ENCODE peak calls at places on chromosomes 2 and 18, in seven cellular contexts. One of them, this sample, is unnamed.

GRCh38 chr2:152560163-152560562 is 157.1 kb downstream of the PRPF40A start:
- DNase-seq in left ventricle myocardium superior: no peak
- DNase-seq in mesendoderm: no peak
- DNase-seq in activated naive CD8-positive, alpha-beta T cell treated with anti-CD3 and anti-CD28 coated beads, Interleukin-2, amount 50 U/mL, for 24 hours: no peak
- DNase-seq in stimulated activated CD4-positive, alpha-beta T cell treated with anti-CD3 and anti-CD28 coated beads, Interleukin-15, amount 100 ng/mL, for 48 hours: no peak
- DNase-seq in Kasumi-1: no peak
- DNase-seq in AG20443: peak; percentile 17
- DNase-seq in this sample: no peak

GRCh38 chr2:168758970-168759820 is 43.2 kb upstream of the NOSTRIN start:
- DNase-seq in AG20443: peak; percentile 72
- DNase-seq in Kasumi-1: peak; percentile 83
- DNase-seq in activated naive CD8-positive, alpha-beta T cell treated with anti-CD3 and anti-CD28 coated beads, Interleukin-2, amount 50 U/mL, for 24 hours: no peak
- DNase-seq in left ventricle myocardium superior: no peak
- DNase-seq in mesendoderm: peak; percentile 66
- DNase-seq in stimulated activated CD4-positive, alpha-beta T cell treated with anti-CD3 and anti-CD28 coated beads, Interleukin-15, amount 100 ng/mL, for 48 hours: no peak
- DNase-seq in this sample: peak; percentile 65

GRCh38 chr2:148675708-148676107 is 31.2 kb downstream of the EPC2 start:
- DNase-seq in stimulated activated CD4-positive, alpha-beta T cell treated with anti-CD3 and anti-CD28 coated beads, Interleukin-15, amount 100 ng/mL, for 48 hours: no peak
- DNase-seq in Kasumi-1: no peak
- DNase-seq in mesendoderm: no peak
- DNase-seq in left ventricle myocardium superior: no peak
- DNase-seq in activated naive CD8-positive, alpha-beta T cell treated with anti-CD3 and anti-CD28 coated beads, Interleukin-2, amount 50 U/mL, for 24 hours: no peak
- DNase-seq in AG20443: no peak
- DNase-seq in this sample: peak; percentile 51

GRCh38 chr2:202149953-202150352 is 76.9 kb downstream of the KIAA2012 start:
- DNase-seq in AG20443: no peak
- DNase-seq in mesendoderm: no peak
- DNase-seq in stimulated activated CD4-positive, alpha-beta T cell treated with anti-CD3 and anti-CD28 coated beads, Interleukin-15, amount 100 ng/mL, for 48 hours: no peak
- DNase-seq in activated naive CD8-positive, alpha-beta T cell treated with anti-CD3 and anti-CD28 coated beads, Interleukin-2, amount 50 U/mL, for 24 hours: no peak
- DNase-seq in Kasumi-1: no peak
- DNase-seq in left ventricle myocardium superior: no peak
- DNase-seq in this sample: no peak

GRCh38 chr2:73852020-73852419 is 23.3 kb downstream of the STAMBP start:
- DNase-seq in AG20443: peak; percentile 72
- DNase-seq in mesendoderm: no peak
- DNase-seq in left ventricle myocardium superior: no peak
- DNase-seq in stimulated activated CD4-positive, alpha-beta T cell treated with anti-CD3 and anti-CD28 coated beads, Interleukin-15, amount 100 ng/mL, for 48 hours: no peak
- DNase-seq in Kasumi-1: no peak
- DNase-seq in activated naive CD8-positive, alpha-beta T cell treated with anti-CD3 and anti-CD28 coated beads, Interleukin-2, amount 50 U/mL, for 24 hours: no peak
- DNase-seq in this sample: peak; percentile 56

GRCh38 chr2:20650412-20650879 is 452 bp downstream of the HS1BP3 start:
- DNase-seq in stimulated activated CD4-positive, alpha-beta T cell treated with anti-CD3 and anti-CD28 coated beads, Interleukin-15, amount 100 ng/mL, for 48 hours: no peak
- DNase-seq in mesendoderm: peak; percentile 57
- DNase-seq in left ventricle myocardium superior: peak; percentile 53
- DNase-seq in Kasumi-1: peak; percentile 45
- DNase-seq in activated naive CD8-positive, alpha-beta T cell treated with anti-CD3 and anti-CD28 coated beads, Interleukin-2, amount 50 U/mL, for 24 hours: no peak
- DNase-seq in AG20443: peak; percentile 72
- DNase-seq in this sample: peak; percentile 30

GRCh38 chr2:173983414-173983871 is 18.3 kb upstream of the SP3 start:
- DNase-seq in activated naive CD8-positive, alpha-beta T cell treated with anti-CD3 and anti-CD28 coated beads, Interleukin-2, amount 50 U/mL, for 24 hours: no peak
- DNase-seq in Kasumi-1: no peak
- DNase-seq in mesendoderm: no peak
- DNase-seq in AG20443: no peak
- DNase-seq in stimulated activated CD4-positive, alpha-beta T cell treated with anti-CD3 and anti-CD28 coated beads, Interleukin-15, amount 100 ng/mL, for 48 hours: no peak
- DNase-seq in left ventricle myocardium superior: no peak
- DNase-seq in this sample: no peak

GRCh38 chr2:166293984-166294383 is 81.8 kb downstream of the SCN9A start:
- DNase-seq in stimulated activated CD4-positive, alpha-beta T cell treated with anti-CD3 and anti-CD28 coated beads, Interleukin-15, amount 100 ng/mL, for 48 hours: no peak
- DNase-seq in left ventricle myocardium superior: no peak
- DNase-seq in activated naive CD8-positive, alpha-beta T cell treated with anti-CD3 and anti-CD28 coated beads, Interleukin-2, amount 50 U/mL, for 24 hours: no peak
- DNase-seq in mesendoderm: no peak
- DNase-seq in AG20443: peak; percentile 18
- DNase-seq in Kasumi-1: no peak
- DNase-seq in this sample: no peak

GRCh38 chr2:239908744-239909143 is 116.4 kb downstream of the NDUFA10 start:
- DNase-seq in stimulated activated CD4-positive, alpha-beta T cell treated with anti-CD3 and anti-CD28 coated beads, Interleukin-15, amount 100 ng/mL, for 48 hours: no peak
- DNase-seq in activated naive CD8-positive, alpha-beta T cell treated with anti-CD3 and anti-CD28 coated beads, Interleukin-2, amount 50 U/mL, for 24 hours: no peak
- DNase-seq in left ventricle myocardium superior: no peak
- DNase-seq in AG20443: peak; percentile 6
- DNase-seq in Kasumi-1: no peak
- DNase-seq in mesendoderm: no peak
- DNase-seq in this sample: no peak

GRCh38 chr18:56517181-56517580 is 121.2 kb downstream of the TXNL1 start:
- DNase-seq in activated naive CD8-positive, alpha-beta T cell treated with anti-CD3 and anti-CD28 coated beads, Interleukin-2, amount 50 U/mL, for 24 hours: no peak
- DNase-seq in left ventricle myocardium superior: no peak
- DNase-seq in AG20443: peak; percentile 54
- DNase-seq in Kasumi-1: no peak
- DNase-seq in mesendoderm: no peak
- DNase-seq in stimulated activated CD4-positive, alpha-beta T cell treated with anti-CD3 and anti-CD28 coated beads, Interleukin-15, amount 100 ng/mL, for 48 hours: no peak
- DNase-seq in this sample: no peak

GRCh38 chr2:235535423-235536130 is 41.7 kb downstream of the AGAP1 start:
- DNase-seq in mesendoderm: no peak
- DNase-seq in left ventricle myocardium superior: no peak
- DNase-seq in AG20443: no peak
- DNase-seq in activated naive CD8-positive, alpha-beta T cell treated with anti-CD3 and anti-CD28 coated beads, Interleukin-2, amount 50 U/mL, for 24 hours: no peak
- DNase-seq in Kasumi-1: no peak
- DNase-seq in stimulated activated CD4-positive, alpha-beta T cell treated with anti-CD3 and anti-CD28 coated beads, Interleukin-15, amount 100 ng/mL, for 48 hours: no peak
- DNase-seq in this sample: no peak

GRCh38 chr18:74525741-74526140 is 8.6 kb upstream of the CNDP1 start:
- DNase-seq in stimulated activated CD4-positive, alpha-beta T cell treated with anti-CD3 and anti-CD28 coated beads, Interleukin-15, amount 100 ng/mL, for 48 hours: no peak
- DNase-seq in mesendoderm: no peak
- DNase-seq in left ventricle myocardium superior: peak; percentile 49
- DNase-seq in Kasumi-1: no peak
- DNase-seq in AG20443: no peak
- DNase-seq in activated naive CD8-positive, alpha-beta T cell treated with anti-CD3 and anti-CD28 coated beads, Interleukin-2, amount 50 U/mL, for 24 hours: no peak
- DNase-seq in this sample: no peak

This sample was measured in myocyte.